ENCODE peak calls at places on chromosomes 16 and 17, in four cellular contexts. One of them, this sample, is unnamed.
A peak's percentile ranks its signal among the peaks of the same experiment; 100 is the strongest.

GRCh38 chr16:53090591-53091507 is 36.1 kb downstream of the CHD9 start:
- DNase-seq in upper lobe of right lung: peak; percentile 89
- DNase-seq in astrocyte of the spinal cord: peak; percentile 99
- DNase-seq in lower leg skin: peak; percentile 95
- DNase-seq in this sample: peak; percentile 100

GRCh38 chr17:74923538-74924249 is 379 bp upstream of the OTOP2 start:
- DNase-seq in astrocyte of the spinal cord: peak; percentile 8
- DNase-seq in lower leg skin: peak; percentile 38
- DNase-seq in upper lobe of right lung: peak; percentile 90
- DNase-seq in this sample: peak; percentile 49

GRCh38 chr16:10767127-10767526 is 23.5 kb downstream of the NUBP1 start:
- DNase-seq in upper lobe of right lung: no peak
- DNase-seq in lower leg skin: no peak
- DNase-seq in astrocyte of the spinal cord: no peak
- DNase-seq in this sample: no peak

GRCh38 chr17:36485805-36486203 is 677 bp upstream of the ZNHIT3 start:
- DNase-seq in upper lobe of right lung: no peak
- DNase-seq in lower leg skin: no peak
- DNase-seq in astrocyte of the spinal cord: no peak
- DNase-seq in this sample: no peak

GRCh38 chr17:59361386-59361785 is 29.9 kb downstream of the YPEL2 start:
- DNase-seq in astrocyte of the spinal cord: peak; percentile 52
- DNase-seq in upper lobe of right lung: no peak
- DNase-seq in lower leg skin: no peak
- DNase-seq in this sample: peak; percentile 92

GRCh38 chr17:9971991-9972390 is 66.9 kb upstream of the RCVRN start:
- DNase-seq in upper lobe of right lung: peak; percentile 65
- DNase-seq in astrocyte of the spinal cord: peak; percentile 42
- DNase-seq in lower leg skin: peak; percentile 62
- DNase-seq in this sample: peak; percentile 47

GRCh38 chr17:3527468-3527867 is 30.1 kb downstream of the TRPV3 start:
- DNase-seq in astrocyte of the spinal cord: no peak
- DNase-seq in lower leg skin: no peak
- DNase-seq in upper lobe of right lung: no peak
- DNase-seq in this sample: no peak

GRCh38 chr17:4440690-4441686 is 7.2 kb downstream of the SPNS3 start:
- DNase-seq in astrocyte of the spinal cord: no peak
- DNase-seq in upper lobe of right lung: no peak
- DNase-seq in lower leg skin: no peak
- DNase-seq in this sample: peak; percentile 63

GRCh38 chr17:72976971-72977767 is 115.3 kb downstream of the SLC39A11 start:
- DNase-seq in astrocyte of the spinal cord: peak; percentile 89
- DNase-seq in lower leg skin: peak; percentile 18
- DNase-seq in upper lobe of right lung: no peak
- DNase-seq in this sample: peak; percentile 94

GRCh38 chr16:56931253-56931768 is 631 bp upstream of the HERPUD1 start:
- DNase-seq in astrocyte of the spinal cord: no peak
- DNase-seq in upper lobe of right lung: no peak
- DNase-seq in lower leg skin: no peak
- DNase-seq in this sample: no peak

GRCh38 chr17:43907425-43907981 is at the start of gene MPP2:
- DNase-seq in upper lobe of right lung: peak; percentile 75
- DNase-seq in astrocyte of the spinal cord: peak; percentile 72
- DNase-seq in lower leg skin: no peak
- DNase-seq in this sample: peak; percentile 66

GRCh38 chr16:78665373-78665772 is 565.9 kb downstream of the WWOX start:
- DNase-seq in upper lobe of right lung: no peak
- DNase-seq in astrocyte of the spinal cord: no peak
- DNase-seq in lower leg skin: no peak
- DNase-seq in this sample: no peak

GRCh38 chr17:80119271-80119791 is 17.9 kb downstream of the GAA start:
- DNase-seq in astrocyte of the spinal cord: no peak
- DNase-seq in lower leg skin: no peak
- DNase-seq in upper lobe of right lung: no peak
- DNase-seq in this sample: no peak

GRCh38 chr17:29251969-29252866 is 5.6 kb downstream of the CRYBA1 start:
- DNase-seq in astrocyte of the spinal cord: peak; percentile 53
- DNase-seq in upper lobe of right lung: no peak
- DNase-seq in lower leg skin: no peak
- DNase-seq in this sample: peak; percentile 63

GRCh38 chr16:88453621-88454314 is 688 bp downstream of the ZFPM1 start:
- DNase-seq in astrocyte of the spinal cord: no peak
- DNase-seq in upper lobe of right lung: no peak
- DNase-seq in lower leg skin: no peak
- DNase-seq in this sample: no peak

GRCh38 chr16:16933861-16934260 is 536.9 kb downstream of the XYLT1 start:
- DNase-seq in astrocyte of the spinal cord: no peak
- DNase-seq in upper lobe of right lung: no peak
- DNase-seq in lower leg skin: no peak
- DNase-seq in this sample: no peak

GRCh38 chr16:3086596-3087242 is 12.4 kb downstream of the ZSCAN10 start:
- DNase-seq in upper lobe of right lung: no peak
- DNase-seq in astrocyte of the spinal cord: no peak
- DNase-seq in lower leg skin: no peak
- DNase-seq in this sample: no peak

GRCh38 chr17:38320482-38320881 is 23.3 kb downstream of the GPR179 start:
- DNase-seq in astrocyte of the spinal cord: no peak
- DNase-seq in upper lobe of right lung: peak; percentile 79
- DNase-seq in lower leg skin: peak; percentile 31
- DNase-seq in this sample: no peak

GRCh38 chr17:17849147-17849820 is 12.5 kb upstream of the SREBF1 start:
- DNase-seq in lower leg skin: peak; percentile 77
- DNase-seq in upper lobe of right lung: peak; percentile 92
- DNase-seq in astrocyte of the spinal cord: peak; percentile 52
- DNase-seq in this sample: peak; percentile 41

GRCh38 chr17:64382184-64382583 is 8.5 kb downstream of the PECAM1 start:
- DNase-seq in upper lobe of right lung: peak; percentile 3
- DNase-seq in astrocyte of the spinal cord: no peak
- DNase-seq in lower leg skin: no peak
- DNase-seq in this sample: no peak

GRCh38 chr17:2380225-2380922 is 20.5 kb downstream of the MNT start:
- DNase-seq in lower leg skin: no peak
- DNase-seq in astrocyte of the spinal cord: no peak
- DNase-seq in upper lobe of right lung: no peak
- DNase-seq in this sample: no peak

GRCh38 chr17:50522766-50523165 is 9.8 kb upstream of the EPN3 start:
- DNase-seq in upper lobe of right lung: no peak
- DNase-seq in astrocyte of the spinal cord: no peak
- DNase-seq in lower leg skin: no peak
- DNase-seq in this sample: no peak

GRCh38 chr16:54201200-54201599 is 85.4 kb downstream of the IRX3 start:
- DNase-seq in astrocyte of the spinal cord: no peak
- DNase-seq in upper lobe of right lung: no peak
- DNase-seq in lower leg skin: no peak
- DNase-seq in this sample: no peak

GRCh38 chr16:11032922-11033291 is 88.5 kb downstream of the CLEC16A start:
- DNase-seq in upper lobe of right lung: no peak
- DNase-seq in astrocyte of the spinal cord: peak; percentile 41
- DNase-seq in lower leg skin: peak; percentile 86
- DNase-seq in this sample: peak; percentile 82

GRCh38 chr16:69408451-69408850 is 16.0 kb upstream of the CYB5B start:
- DNase-seq in lower leg skin: peak; percentile 44
- DNase-seq in upper lobe of right lung: no peak
- DNase-seq in astrocyte of the spinal cord: no peak
- DNase-seq in this sample: no peak
- H3K4me3 ChIP-seq in lower leg skin: no peak overlapping the region
- H3K4me3 ChIP-seq in upper lobe of right lung: no peak overlapping the region
- H3K4me3 ChIP-seq in astrocyte of the spinal cord: no peak overlapping the region
- H3K4me3 ChIP-seq in this sample: no peak overlapping the region

DNA sequence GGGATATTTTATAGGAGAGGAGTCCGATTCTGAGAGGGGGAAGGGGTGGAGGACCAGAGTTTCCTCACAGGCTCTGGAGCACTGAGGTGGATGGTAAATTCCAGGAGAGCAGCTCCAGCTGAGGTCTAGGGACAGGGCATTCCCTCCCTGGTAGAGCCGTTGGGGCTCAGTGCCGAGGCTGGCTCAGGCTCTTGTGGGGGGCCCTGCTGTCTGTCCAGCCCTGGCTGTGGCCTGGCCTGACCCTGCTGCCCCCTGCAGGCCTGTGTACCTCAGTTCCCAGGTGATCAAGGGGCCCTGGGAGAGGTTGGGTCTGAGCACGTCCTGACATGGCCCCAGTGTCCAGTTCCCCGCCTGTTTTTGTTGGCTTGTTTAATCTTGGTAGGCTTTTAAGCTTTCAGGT is 16.8 kb downstream of the ZNF750 start:
- DNase-seq in upper lobe of right lung: no peak
- DNase-seq in astrocyte of the spinal cord: no peak
- DNase-seq in lower leg skin: no peak
- DNase-seq in this sample: no peak
- TF ChIP-seq CTCF in upper lobe of right lung: peak; percentile 24
- TF ChIP-seq CTCF in astrocyte of the spinal cord: peak; percentile 25
- TF ChIP-seq CTCF in lower leg skin: no peak
- TF ChIP-seq CTCF in this sample: peak; percentile 8

GRCh38 chr17:30379303-30380105 is 777 bp downstream of the CPD start:
- DNase-seq in lower leg skin: no peak
- DNase-seq in upper lobe of right lung: peak; percentile 73
- DNase-seq in astrocyte of the spinal cord: no peak
- DNase-seq in this sample: no peak

GRCh38 chr17:30382345-30382744 is 3.6 kb downstream of the CPD start:
- DNase-seq in upper lobe of right lung: no peak
- DNase-seq in astrocyte of the spinal cord: no peak
- DNase-seq in lower leg skin: no peak
- DNase-seq in this sample: no peak

GRCh38 chr17:30380106-30380420 is 1.3 kb downstream of the CPD start:
- DNase-seq in astrocyte of the spinal cord: peak; percentile 18
- DNase-seq in upper lobe of right lung: no peak
- DNase-seq in lower leg skin: no peak
- DNase-seq in this sample: peak; percentile 32

GRCh38 chr17:30378797-30379302 is at the start of gene CPD:
- DNase-seq in upper lobe of right lung: peak; percentile 98
- DNase-seq in lower leg skin: peak; percentile 97
- DNase-seq in astrocyte of the spinal cord: peak; percentile 95
- DNase-seq in this sample: peak; percentile 95

GRCh38 chr17:30380643-30381419 is 2.1 kb downstream of the CPD start:
- DNase-seq in upper lobe of right lung: no peak
- DNase-seq in astrocyte of the spinal cord: no peak
- DNase-seq in lower leg skin: no peak
- DNase-seq in this sample: no peak
- H3K4me3 ChIP-seq in upper lobe of right lung: peak overlapping the region; percentile 78
- H3K4me3 ChIP-seq in astrocyte of the spinal cord: peak overlapping the region; percentile 69
- H3K4me3 ChIP-seq in lower leg skin: no peak overlapping the region
- H3K4me3 ChIP-seq in this sample: peak overlapping the region; percentile 77

DNA sequence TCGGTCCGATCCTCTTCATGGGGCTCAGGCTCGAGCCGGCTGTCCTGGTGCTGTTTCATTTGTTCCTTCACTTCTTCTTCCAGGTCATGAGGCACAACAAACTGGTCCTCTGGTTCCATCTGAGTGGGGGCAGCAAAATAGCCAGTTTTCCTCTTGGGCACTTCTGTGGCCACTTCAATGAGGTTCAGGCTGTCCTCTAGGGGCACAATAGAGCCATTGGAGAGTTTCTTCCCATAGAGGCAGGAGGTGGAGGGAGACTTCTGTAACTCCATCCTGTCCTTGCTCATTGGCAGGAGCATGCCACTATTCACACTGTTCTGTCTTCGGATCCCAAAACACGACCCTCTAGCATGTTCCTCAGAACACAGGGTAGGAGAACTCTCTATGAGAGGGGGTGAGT is 22.9 kb downstream of the MARVELD3 start:
- DNase-seq in lower leg skin: no peak
- DNase-seq in astrocyte of the spinal cord: no peak
- DNase-seq in upper lobe of right lung: no peak
- DNase-seq in this sample: no peak
- TF ChIP-seq CTCF in lower leg skin: no peak
- TF ChIP-seq CTCF in astrocyte of the spinal cord: peak; percentile 55
- TF ChIP-seq CTCF in upper lobe of right lung: peak; percentile 23
- TF ChIP-seq CTCF in this sample: peak; percentile 48

GRCh38 chr17:82944990-82945389 is 105.2 kb upstream of the ZNF750 start:
- DNase-seq in upper lobe of right lung: no peak
- DNase-seq in astrocyte of the spinal cord: no peak
- DNase-seq in lower leg skin: no peak
- DNase-seq in this sample: no peak
- H3K4me3 ChIP-seq in upper lobe of right lung: no peak overlapping the region
- H3K4me3 ChIP-seq in astrocyte of the spinal cord: no peak overlapping the region
- H3K4me3 ChIP-seq in lower leg skin: no peak overlapping the region
- H3K4me3 ChIP-seq in this sample: no peak overlapping the region

DNA sequence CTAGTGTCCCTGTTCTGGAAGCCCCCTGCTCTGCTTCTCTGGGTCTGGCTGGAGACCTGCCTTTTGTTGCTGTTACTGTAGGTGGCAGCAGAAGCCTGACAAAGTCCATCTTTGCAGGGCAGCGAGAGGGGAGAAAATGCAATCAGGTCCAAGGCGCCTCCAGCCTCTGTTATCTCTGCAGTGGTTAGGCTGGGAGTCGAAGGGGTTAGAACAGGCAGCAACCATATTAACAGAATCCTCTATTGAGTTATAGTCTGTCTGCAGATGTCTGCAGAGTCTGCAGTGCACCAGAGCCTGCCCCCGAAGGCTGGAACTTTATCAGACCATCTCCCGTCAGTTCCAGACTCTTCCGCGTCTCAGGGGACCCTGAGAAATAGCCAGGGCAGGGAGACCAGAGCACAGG is 404.9 kb upstream of the EEF2KMT start:
- DNase-seq in lower leg skin: no peak
- DNase-seq in upper lobe of right lung: no peak
- DNase-seq in astrocyte of the spinal cord: no peak
- DNase-seq in this sample: no peak
- TF ChIP-seq CTCF in lower leg skin: no peak
- TF ChIP-seq CTCF in upper lobe of right lung: no peak
- TF ChIP-seq CTCF in astrocyte of the spinal cord: peak; percentile 26
- TF ChIP-seq CTCF in this sample: no peak

GRCh38 chr16:85688586-85689284 is at the start of gene GINS2:
- DNase-seq in astrocyte of the spinal cord: peak; percentile 91
- DNase-seq in upper lobe of right lung: peak; percentile 97
- DNase-seq in lower leg skin: peak; percentile 81
- DNase-seq in this sample: peak; percentile 86

GRCh38 chr16:85687651-85688471 is 893 bp downstream of the GINS2 start:
- DNase-seq in astrocyte of the spinal cord: no peak
- DNase-seq in upper lobe of right lung: no peak
- DNase-seq in lower leg skin: no peak
- DNase-seq in this sample: no peak

GRCh38 chr16:85685251-85685650 is 3.5 kb downstream of the GINS2 start:
- DNase-seq in upper lobe of right lung: no peak
- DNase-seq in lower leg skin: no peak
- DNase-seq in astrocyte of the spinal cord: no peak
- DNase-seq in this sample: no peak

GRCh38 chr16:85689285-85689949 is 663 bp upstream of the GINS2 start:
- DNase-seq in upper lobe of right lung: no peak
- DNase-seq in astrocyte of the spinal cord: peak; percentile 3
- DNase-seq in lower leg skin: no peak
- DNase-seq in this sample: no peak

DNA sequence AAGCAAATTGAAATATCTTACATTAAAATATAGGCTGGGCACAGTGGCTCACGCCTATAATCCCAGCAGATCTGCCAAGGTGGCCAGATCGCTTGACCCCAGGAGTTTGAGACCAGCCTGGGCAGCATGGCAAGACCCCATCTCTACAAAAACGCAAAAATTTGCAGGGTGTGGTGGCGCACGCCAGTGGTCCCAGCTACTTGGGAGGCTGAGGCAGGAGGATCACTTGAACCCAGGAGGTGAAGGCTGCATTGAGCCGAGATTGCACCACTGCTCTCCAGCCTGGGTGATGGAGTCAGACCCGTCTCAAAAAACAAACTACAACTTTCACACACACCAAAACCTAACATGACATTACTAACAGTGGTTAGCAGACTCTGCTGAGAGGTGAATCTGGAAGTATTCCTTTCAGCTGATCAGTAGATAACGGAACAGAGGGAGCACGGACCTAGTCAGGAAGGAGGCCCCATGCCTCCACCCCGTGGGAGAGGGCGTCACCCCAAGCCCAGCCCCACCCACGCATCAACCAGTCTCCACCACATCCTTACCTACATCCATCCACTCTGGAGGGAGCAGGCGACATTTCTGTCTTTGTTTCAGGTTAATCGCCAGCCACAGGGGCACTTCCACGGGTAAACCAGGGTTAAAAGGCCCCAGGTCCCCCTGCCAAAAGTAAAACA is 1.7 kb downstream of the GINS2 start:
- DNase-seq in upper lobe of right lung: no peak
- DNase-seq in astrocyte of the spinal cord: no peak
- DNase-seq in lower leg skin: no peak
- DNase-seq in this sample: no peak
- H3K4me3 ChIP-seq in upper lobe of right lung: no peak overlapping the region
- H3K4me3 ChIP-seq in astrocyte of the spinal cord: no peak overlapping the region
- H3K4me3 ChIP-seq in lower leg skin: no peak overlapping the region
- H3K4me3 ChIP-seq in this sample: no peak overlapping the region

This sample was measured in fibroblast of pulmonary artery.